ENCODE peak calls at places on chromosome 1, in ten cellular contexts. Q, H, U, B, Y, O, S, M, L and E are unnamed samples.

GRCh38 chr1:37867784-37868183 is 8.4 kb upstream of the MTF1 start:
- DNase-seq in Q (no peak), H (no peak), U (no peak), B (no peak), Y (no peak), O (no peak), S (no peak), M (no peak), L (no peak), E (no peak)

GRCh38 chr1:36239941-36240637 is 15.8 kb downstream of the THRAP3 start:
- DNase-seq in Q (no peak), H (peak), U (no peak), B (no peak), Y (no peak), O (no peak), S (no peak), M (no peak), L (no peak), E (no peak)

GRCh38 chr1:193014354-193014753 is 44.8 kb downstream of the UCHL5 start:
- DNase-seq in Q (no peak), H (no peak), U (no peak), B (no peak), Y (no peak), O (no peak), S (no peak), M (no peak), L (no peak), E (no peak)

GRCh38 chr1:43987159-43988022 is 4.0 kb upstream of the CCDC24 start:
- DNase-seq in Q (no peak), H (no peak), U (no peak), B (no peak), Y (no peak), O (no peak), S (no peak), M (no peak), L (no peak), E (no peak)

GRCh38 chr1:116988248-116988647 is 13.3 kb upstream of the CD101 start:
- DNase-seq in Q (no peak), H (no peak), U (no peak), B (no peak), Y (no peak), O (no peak), S (no peak), M (no peak), L (no peak), E (no peak)

GRCh38 chr1:26832249-26832960 is 5.9 kb downstream of the ZDHHC18 start:
- DNase-seq in Q (no peak), H (no peak), U (no peak), B (no peak), Y (no peak), O (no peak), S (no peak), M (no peak), L (no peak), E (no peak)

GRCh38 chr1:15696956-15697521 is 12.9 kb downstream of the PLEKHM2 start:
- DNase-seq in Q (no peak), H (no peak), U (no peak), B (no peak), Y (peak), O (no peak), S (no peak), M (no peak), L (no peak), E (no peak)

GRCh38 chr1:66265796-66266195 is 268.2 kb upstream of the SGIP1 start:
- DNase-seq in Q (no peak), H (peak), U (no peak), B (no peak), Y (no peak), O (no peak), S (no peak), M (no peak), L (no peak), E (no peak)

GRCh38 chr1:182795563-182796228 is 6.1 kb downstream of the NPL start:
- DNase-seq in Q (peak), H (no peak), U (no peak), B (no peak), Y (no peak), O (peak), S (no peak), M (no peak), L (no peak), E (no peak)

GRCh38 chr1:233359431-233359830 is 31.9 kb downstream of the MAP3K21 start:
- DNase-seq in Q (no peak), H (no peak), U (no peak), B (no peak), Y (no peak), O (peak), S (no peak), M (peak), L (peak), E (no peak)

GRCh38 chr1:50023292-50024159 is at the start of gene AGBL4:
- DNase-seq in Q (no peak), H (peak), U (no peak), B (no peak), Y (no peak), O (peak), S (no peak), M (peak), L (peak), E (no peak)

GRCh38 chr1:156149374-156150106 is 3.8 kb upstream of the SEMA4A start:
- DNase-seq in Q (no peak), H (no peak), U (no peak), B (no peak), Y (peak), O (no peak), S (no peak), M (no peak), L (no peak), E (no peak)

GRCh38 chr1:209527993-209528392 is 55.5 kb upstream of the CAMK1G start:
- DNase-seq in Q (no peak), H (no peak), U (no peak), B (no peak), Y (no peak), O (peak), S (no peak), M (peak), L (peak), E (no peak)

GRCh38 chr1:36177589-36178463 is 21.9 kb downstream of the MAP7D1 start:
- DNase-seq in Q (no peak), H (no peak), U (no peak), B (no peak), Y (no peak), O (no peak), S (no peak), M (no peak), L (no peak), E (no peak)

GRCh38 chr1:64421377-64421776 is 48.6 kb upstream of the CACHD1 start:
- DNase-seq in Q (peak), H (no peak), U (no peak), B (no peak), Y (no peak), O (no peak), S (no peak), M (no peak), L (no peak), E (no peak)

GRCh38 chr1:64196074-64196869 is 7.2 kb upstream of the UBE2U start:
- DNase-seq in Q (no peak), H (no peak), U (no peak), B (no peak), Y (no peak), O (no peak), S (no peak), M (no peak), L (no peak), E (no peak)

GRCh38 chr1:241271427-241271826 is 85.6 kb downstream of the RGS7 start:
- DNase-seq in Q (no peak), H (no peak), U (no peak), B (no peak), Y (no peak), O (no peak), S (no peak), M (no peak), L (no peak), E (no peak)